ENCODE peak calls at places on chromosomes 13 and 19, in ten cellular contexts. E, F, A, B, G, K, W, C, I and R are unnamed samples.
A peak's percentile ranks its signal among the peaks of the same experiment; 100 is the strongest.

GRCh38 chr13:83879431-83880171 is 2.7 kb downstream of the SLITRK1 start:
- DNase-seq in G (no peak), K (peak; percentile 15), F (no peak), E (no peak), C (peak; percentile 21), W (peak; percentile 32), I (no peak), A (no peak), B (no peak), R (no peak)

GRCh38 chr13:75636339-75637095 is 387 bp downstream of the LMO7 start:
- DNase-seq in I (peak; percentile 12), C (peak; percentile 65), F (no peak), W (peak; percentile 34), B (peak; percentile 39), A (peak; percentile 62), G (peak; percentile 18), E (peak; percentile 39), K (no peak), R (peak; percentile 46)

GRCh38 chr19:19420570-19421301 is 15.3 kb downstream of the GATAD2A start:
- DNase-seq in I (no peak), K (no peak), A (no peak), B (no peak), E (no peak), W (no peak), G (no peak), F (no peak), C (peak; percentile 29), R (no peak)

GRCh38 chr13:96824110-96824509 is 170.2 kb downstream of the OXGR1 start:
- DNase-seq in A (no peak), E (no peak), I (no peak), C (no peak), G (no peak), W (no peak), F (no peak), B (no peak), K (peak; percentile 35), R (no peak)

GRCh38 chr13:99973163-99973785 is 1.7 kb upstream of the ZIC5 start:
- DNase-seq in G (no peak), E (no peak), C (no peak), A (no peak), B (no peak), K (no peak), I (no peak), F (no peak), W (no peak), R (no peak)

GRCh38 chr19:51139299-51140018 is 2.6 kb upstream of the SIGLEC7 start:
- DNase-seq in I (no peak), K (no peak), A (no peak), C (no peak), G (no peak), W (no peak), F (no peak), E (no peak), B (no peak), R (no peak)

GRCh38 chr13:99528547-99528946 is 27.3 kb downstream of the TM9SF2 start:
- DNase-seq in I (no peak), A (no peak), K (no peak), W (peak; percentile 43), C (no peak), E (peak; percentile 13), F (no peak), B (no peak), G (peak; percentile 17), R (no peak)

GRCh38 chr13:36067619-36068456 is 63.3 kb downstream of the DCLK1 start:
- DNase-seq in G (no peak), C (peak; percentile 11), I (no peak), K (no peak), E (no peak), B (no peak), A (no peak), F (no peak), W (no peak), R (no peak)

GRCh38 chr19:6412111-6412999 is 12.3 kb downstream of the KHSRP start:
- DNase-seq in W (peak; percentile 18), F (no peak), C (peak; percentile 11), E (peak; percentile 9), B (peak; percentile 54), K (no peak), A (no peak), I (no peak), G (peak; percentile 49), R (no peak)

GRCh38 chr13:109743706-109744453 is 42.5 kb downstream of the IRS2 start:
- DNase-seq in A (no peak), E (peak; percentile 66), F (no peak), I (no peak), B (no peak), K (peak; percentile 63), G (no peak), C (peak; percentile 68), W (no peak), R (peak; percentile 78)

GRCh38 chr13:33351324-33351723 is 65.8 kb upstream of the STARD13 start:
- DNase-seq in F (no peak), W (no peak), A (no peak), G (no peak), B (no peak), C (peak; percentile 62), E (peak; percentile 50), K (peak; percentile 76), I (no peak), R (peak; percentile 64)

GRCh38 chr19:45027371-45027770 is 11.5 kb upstream of the CLASRP start:
- DNase-seq in C (no peak), K (no peak), W (no peak), F (no peak), G (no peak), E (no peak), I (no peak), B (no peak), A (no peak), R (no peak)

GRCh38 chr19:50332264-50333038 is 3.3 kb upstream of the KCNC3 start:
- DNase-seq in A (no peak), K (no peak), E (no peak), W (no peak), F (no peak), B (no peak), G (no peak), I (no peak), C (no peak), R (no peak)

GRCh38 chr19:15120135-15121026 is 13.2 kb downstream of the SYDE1 start:
- DNase-seq in K (no peak), G (no peak), A (no peak), E (no peak), C (no peak), B (no peak), I (no peak), F (no peak), W (no peak), R (no peak)

GRCh38 chr13:23983671-23984070 is 86.4 kb upstream of the C1QTNF9B start:
- DNase-seq in W (no peak), F (no peak), E (no peak), C (no peak), G (no peak), B (no peak), A (no peak), I (no peak), K (no peak), R (no peak)

GRCh38 chr13:21297452-21297851 is 121.0 kb downstream of the MRPL57 start:
- DNase-seq in C (peak; percentile 40), A (no peak), B (no peak), K (peak; percentile 11), G (no peak), E (no peak), I (no peak), F (no peak), W (peak; percentile 40), R (no peak)

GRCh38 chr13:41505209-41505835 is 48.0 kb downstream of the RGCC start:
- DNase-seq in K (peak; percentile 93), W (no peak), F (no peak), C (peak; percentile 94), B (no peak), E (peak; percentile 95), I (no peak), G (no peak), A (no peak), R (peak; percentile 96)

GRCh38 chr13:78478183-78478582 is 125.2 kb downstream of the POU4F1 start:
- DNase-seq in F (no peak), C (no peak), G (no peak), K (no peak), B (no peak), I (no peak), E (no peak), A (no peak), W (no peak), R (no peak)

GRCh38 chr19:50906217-50906616 is 5.0 kb downstream of the KLK4 start:
- DNase-seq in W (no peak), A (no peak), B (peak; percentile 31), I (no peak), K (peak; percentile 23), G (peak; percentile 17), F (no peak), C (peak; percentile 6), E (peak; percentile 6), R (no peak)

GRCh38 chr19:1122021-1122971 is 18.5 kb downstream of the GPX4 start:
- DNase-seq in G (no peak), F (no peak), E (no peak), K (no peak), B (no peak), I (no peak), C (no peak), W (no peak), A (no peak), R (no peak)

GRCh38 chr13:82962422-82962821 is 919.9 kb downstream of the SLITRK1 start:
- DNase-seq in F (no peak), G (no peak), K (peak; percentile 11), E (peak; percentile 6), C (peak; percentile 5), A (no peak), B (no peak), W (no peak), I (no peak), R (no peak)

GRCh38 chr19:7910321-7911161 is 4.1 kb upstream of the TGFBR3L start:
- DNase-seq in E (no peak), A (peak; percentile 57), K (no peak), G (no peak), F (peak; percentile 55), W (no peak), C (no peak), B (no peak), I (no peak), R (no peak)

GRCh38 chr19:46493236-46494114 is 2.2 kb downstream of the PNMA8B start:
- DNase-seq in G (no peak), F (peak; percentile 76), K (no peak), E (no peak), I (no peak), A (no peak), B (peak; percentile 32), W (no peak), C (no peak), R (no peak)

GRCh38 chr19:45340899-45341453 is 426 bp downstream of the KLC3 start:
- DNase-seq in G (no peak), K (peak; percentile 7), A (no peak), E (peak; percentile 15), W (no peak), C (no peak), F (no peak), B (no peak), I (no peak), R (peak; percentile 8)